ENCODE peak calls at places on chromosomes 5 and 9, in nine cellular contexts. W is A549, P is HCT116, T is H1, M is SK-N-SH, A is K562, R is GM12878, B is endothelial cell of umbilical vein, E is HepG2. I is an unnamed sample.

GRCh38 chr5:174410716-174411512 is 313.5 kb upstream of the MSX2 start:
- DNase-seq in W (peak; percentile 41), P (no peak), T (no peak), M (peak; percentile 61), A (no peak), R (no peak), B (no peak), E (no peak), I (no peak)

GRCh38 chr5:129172561-129172960 is 78.0 kb downstream of the ISOC1 start:
- DNase-seq in W (no peak), P (peak; percentile 12), T (no peak), M (peak; percentile 11), A (no peak), R (no peak), B (peak; percentile 11), E (no peak), I (no peak)

GRCh38 chr9:81666123-81666522 is 23.2 kb downstream of the TLE1 start:
- DNase-seq in W (no peak), P (no peak), T (no peak), M (no peak), A (no peak), R (no peak), B (no peak), E (no peak), I (no peak)

GRCh38 chr9:127878001-127878651 is 651 bp upstream of the AK1 start:
- DNase-seq in W (no peak), P (no peak), T (peak; percentile 64), M (no peak), A (peak; percentile 55), R (no peak), B (no peak), E (no peak), I (no peak)

GRCh38 chr5:169914766-169915165 is 65.5 kb downstream of the INSYN2B start:
- DNase-seq in W (no peak), P (no peak), T (no peak), M (no peak), A (no peak), R (no peak), B (peak; percentile 10), E (no peak), I (no peak)

GRCh38 chr9:124839612-124840299 is 13.5 kb upstream of the WDR38 start:
- DNase-seq in W (peak; percentile 55), P (peak; percentile 33), T (peak; percentile 84), M (peak; percentile 77), A (peak; percentile 44), R (no peak), B (peak; percentile 62), E (peak; percentile 43), I (no peak)

GRCh38 chr9:34559616-34560546 is 29.6 kb downstream of the CNTFR start:
- DNase-seq in W (peak; percentile 50), P (no peak), T (no peak), M (peak; percentile 79), A (no peak), R (no peak), B (peak; percentile 21), E (peak; percentile 21), I (peak; percentile 36)

GRCh38 chr9:81632599-81632998 is 56.7 kb downstream of the TLE1 start:
- DNase-seq in W (no peak), P (no peak), T (no peak), M (no peak), A (no peak), R (no peak), B (peak; percentile 24), E (no peak), I (no peak)

GRCh38 chr9:115254781-115255180 is 136.8 kb upstream of the TNC start:
- DNase-seq in W (no peak), P (no peak), T (no peak), M (no peak), A (no peak), R (no peak), B (no peak), E (no peak), I (no peak)

GRCh38 chr5:174101331-174101730 is 55.8 kb downstream of the NSG2 start:
- DNase-seq in W (no peak), P (no peak), T (no peak), M (no peak), A (no peak), R (no peak), B (no peak), E (no peak), I (no peak)

GRCh38 chr9:27933210-27934062 is 360.2 kb upstream of the C9orf72 start:
- DNase-seq in W (no peak), P (no peak), T (no peak), M (no peak), A (no peak), R (no peak), B (no peak), E (no peak), I (no peak)

GRCh38 chr9:128550770-128551651 is 1.4 kb upstream of the SPTAN1 start:
- DNase-seq in W (no peak), P (no peak), T (peak; percentile 52), M (no peak), A (no peak), R (no peak), B (peak; percentile 50), E (no peak), I (no peak)

DNA sequence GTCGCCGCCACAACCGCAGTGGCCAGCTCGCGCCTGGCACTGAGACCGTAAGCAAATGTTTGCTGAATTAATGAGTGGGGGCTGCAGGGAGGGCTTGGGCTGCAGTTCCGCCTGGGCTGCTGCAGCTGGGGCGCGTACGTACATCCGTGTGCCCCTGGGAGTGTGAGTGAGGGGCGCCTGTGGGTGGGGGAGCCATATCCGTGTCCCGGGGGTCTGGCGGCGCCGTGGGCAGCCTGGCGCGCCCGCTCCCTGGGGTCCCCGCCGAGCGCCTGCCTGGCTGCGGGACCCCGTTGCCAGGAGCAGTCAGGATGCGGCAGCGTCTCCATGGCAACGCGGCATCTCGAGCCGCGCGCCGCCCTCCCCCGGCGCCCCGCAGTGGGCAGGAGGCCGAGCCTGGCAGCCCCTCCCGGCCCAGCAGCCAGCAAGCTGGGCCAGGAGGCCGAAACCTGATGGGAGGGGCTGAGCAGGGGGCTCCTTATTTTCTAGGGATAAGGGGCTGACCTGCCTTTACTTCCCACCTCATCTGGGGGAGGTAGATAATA is 31.3 kb upstream of the PSD2 start:
- DNase-seq in W (no peak), P (no peak), T (peak; percentile 83), M (peak; percentile 92), A (no peak), R (no peak), B (no peak), E (no peak), I (no peak)
- TF ChIP-seq MAX in W (no peak), P (no peak), T (no peak), M (no peak), A (no peak), R (no peak), B (no peak), E (no peak), I (no peak)

GRCh38 chr5:43602456-43602817 is 543 bp upstream of the NNT start:
- DNase-seq in W (peak; percentile 9), P (no peak), T (no peak), M (peak; percentile 75), A (peak; percentile 55), R (no peak), B (peak; percentile 70), E (peak; percentile 30), I (peak; percentile 68)

GRCh38 chr5:43606351-43606750 is 3.4 kb downstream of the NNT start:
- DNase-seq in W (no peak), P (no peak), T (no peak), M (no peak), A (no peak), R (no peak), B (no peak), E (no peak), I (no peak)

GRCh38 chr5:43603535-43604363 is 769 bp downstream of the NNT start:
- DNase-seq in W (no peak), P (no peak), T (no peak), M (peak; percentile 84), A (peak; percentile 42), R (peak; percentile 55), B (peak; percentile 63), E (peak; percentile 31), I (peak; percentile 90)

GRCh38 chr5:43602818-43603534 is at the start of gene NNT:
- DNase-seq in W (peak; percentile 40), P (no peak), T (peak; percentile 82), M (peak; percentile 84), A (peak; percentile 83), R (no peak), B (peak; percentile 67), E (peak; percentile 61), I (peak; percentile 88)

GRCh38 chr5:43604699-43605098 is 1.7 kb downstream of the NNT start:
- DNase-seq in W (no peak), P (no peak), T (no peak), M (no peak), A (no peak), R (no peak), B (no peak), E (no peak), I (no peak)
- H3K4me3 ChIP-seq in W (no peak overlapping the region), P (no peak overlapping the region), T (no peak overlapping the region), M (no peak overlapping the region), A (no peak overlapping the region), R (peak overlapping the region; percentile 93), B (no peak overlapping the region), E (no peak overlapping the region), I (peak overlapping the region; percentile 75)

DNA sequence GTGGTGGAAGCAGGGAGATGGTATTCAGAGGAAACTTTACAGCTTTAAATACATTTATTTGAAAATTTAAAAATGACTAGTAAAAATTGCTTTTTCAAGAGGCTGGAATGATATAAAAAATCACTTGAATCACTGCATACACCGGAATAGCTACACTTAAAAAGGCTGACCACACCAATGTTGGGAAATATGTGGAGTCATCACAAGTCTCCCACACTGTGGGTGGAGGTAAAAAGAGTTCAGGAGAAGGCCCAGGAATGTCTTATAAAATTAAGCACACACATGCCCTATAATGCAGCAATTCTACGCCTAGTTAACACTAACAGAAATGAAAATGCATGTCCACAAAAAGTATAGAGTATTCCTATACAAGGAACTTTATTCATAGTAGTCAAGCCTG is 198.1 kb downstream of the ROR2 start:
- DNase-seq in W (no peak), P (no peak), T (no peak), M (no peak), A (no peak), R (no peak), B (no peak), E (no peak), I (no peak)
- TF ChIP-seq MAX in W (no peak), P (no peak), T (no peak), M (no peak), A (no peak), R (no peak), B (no peak), E (no peak), I (no peak)

GRCh38 chr5:65327582-65327981 is 154.1 kb downstream of the ADAMTS6 start:
- DNase-seq in W (no peak), P (no peak), T (no peak), M (no peak), A (no peak), R (no peak), B (peak; percentile 24), E (peak; percentile 59), I (no peak)
- H3K4me3 ChIP-seq in W (no peak overlapping the region), P (no peak overlapping the region), T (no peak overlapping the region), M (no peak overlapping the region), A (no peak overlapping the region), R (no peak overlapping the region), B (no peak overlapping the region), E (no peak overlapping the region), I (no peak overlapping the region)

GRCh38 chr9:18920141-18920611 is 112.8 kb downstream of the SAXO1 start:
- DNase-seq in W (no peak), P (no peak), T (no peak), M (no peak), A (no peak), R (no peak), B (no peak), E (no peak), I (no peak)
- TF ChIP-seq MAX in W (no peak), P (no peak), T (no peak), M (no peak), A (no peak), R (no peak), B (no peak), E (no peak), I (no peak)